ENCODE peak calls at places on chromosomes 2 and 18, in four cellular contexts. S is osteocyte; F is stimulated activated CD4-positive, alpha-beta T cell treated with anti-CD3 and anti-CD28 coated beads, Interleukin-15, amount 100 ng/mL, for 1 hour; G is activated CD4-positive, alpha-beta T cell treated with anti-CD3 and anti-CD28 coated beads, Interleukin-2, amount 10 ng/mL, durations not matched to agents 7 days and 5 days. J is an unnamed sample.
A peak's percentile ranks its signal among the peaks of the same experiment; 100 is the strongest.

GRCh38 chr18:56245856-56246575 is 392.4 kb downstream of the TXNL1 start:
- DNase-seq in S (no peak), F (no peak), G (no peak), J (no peak)

GRCh38 chr2:46434851-46435273 is 44.5 kb upstream of the TMEM247 start:
- DNase-seq in S (no peak), F (no peak), G (no peak), J (no peak)

GRCh38 chr2:143171817-143172216 is 42.6 kb downstream of the ARHGAP15 start:
- DNase-seq in S (no peak), F (no peak), G (no peak), J (no peak)

GRCh38 chr2:16094851-16095250 is 154.5 kb downstream of the MYCN start:
- DNase-seq in S (no peak), F (no peak), G (no peak), J (no peak)

GRCh38 chr2:133486706-133487305 is 81.5 kb downstream of the NCKAP5 start:
- DNase-seq in S (no peak), F (no peak), G (no peak), J (no peak)

GRCh38 chr2:156189143-156189542 is 143.4 kb downstream of the NR4A2 start:
- DNase-seq in S (no peak), F (no peak), G (no peak), J (no peak)

GRCh38 chr2:127052068-127052770 is 54.7 kb downstream of the BIN1 start:
- DNase-seq in S (no peak), F (no peak), G (no peak), J (no peak)

GRCh38 chr2:231900486-231900942 is 25.7 kb downstream of the NPPC start:
- DNase-seq in S (peak; percentile 92), F (peak; percentile 34), G (peak; percentile 57), J (peak; percentile 88)

GRCh38 chr18:335741-336140 is 67.9 kb upstream of the THOC1 start:
- DNase-seq in S (no peak), F (no peak), G (no peak), J (no peak)

GRCh38 chr2:64681479-64681967 is 27.8 kb upstream of the SERTAD2 start:
- DNase-seq in S (no peak), F (no peak), G (no peak), J (no peak)

GRCh38 chr2:168470880-168471475 is 14.9 kb downstream of the CERS6 start:
- DNase-seq in S (no peak), F (no peak), G (no peak), J (no peak)

GRCh38 chr2:101679037-101679726 is 18.3 kb upstream of the MAP4K4 start:
- DNase-seq in S (no peak), F (no peak), G (no peak), J (no peak)

GRCh38 chr2:15415748-15416147 is 145.4 kb downstream of the NBAS start:
- DNase-seq in S (no peak), F (no peak), G (no peak), J (no peak)

GRCh38 chr2:215790548-215791421 is 222.6 kb downstream of the MREG start:
- DNase-seq in S (no peak), F (no peak), G (no peak), J (no peak)

GRCh38 chr2:27953077-27953476 is 62.5 kb downstream of the BABAM2 start:
- DNase-seq in S (no peak), F (no peak), G (no peak), J (no peak)

GRCh38 chr2:233082222-233082933 is 22.2 kb downstream of the INPP5D start:
- DNase-seq in S (no peak), F (no peak), G (peak; percentile 38), J (no peak)

GRCh38 chr2:36416370-36417165 is 61.0 kb downstream of the CRIM1 start:
- DNase-seq in S (no peak), F (no peak), G (no peak), J (peak; percentile 48)

GRCh38 chr2:116952254-116952653 is 862.2 kb upstream of the DDX18 start:
- DNase-seq in S (no peak), F (no peak), G (no peak), J (no peak)

GRCh38 chr18:78875998-78876650 is 103.5 kb upstream of the SALL3 start:
- DNase-seq in S (no peak), F (no peak), G (no peak), J (no peak)

GRCh38 chr2:182593394-182593707 is 122.7 kb upstream of the DNAJC10 start:
- DNase-seq in S (no peak), F (no peak), G (no peak), J (no peak)

GRCh38 chr18:48733854-48734253 is 195.0 kb downstream of the CTIF start:
- DNase-seq in S (no peak), F (no peak), G (no peak), J (peak; percentile 68)

GRCh38 chr2:147628971-147629421 is 215.8 kb upstream of the ACVR2A start:
- DNase-seq in S (no peak), F (no peak), G (no peak), J (no peak)

GRCh38 chr2:164934790-164935466 is 20.4 kb downstream of the SLC38A11 start:
- DNase-seq in S (no peak), F (no peak), G (no peak), J (no peak)

GRCh38 chr2:48677450-48677849 is 59.8 kb downstream of the GTF2A1L start:
- DNase-seq in S (no peak), F (no peak), G (no peak), J (no peak)

GRCh38 chr2:103959174-103960125 is 894.5 kb upstream of the POU3F3 start:
- DNase-seq in S (no peak), F (no peak), G (no peak), J (no peak)

GRCh38 chr2:203835867-203836800 is 31.4 kb upstream of the CTLA4 start:
- DNase-seq in S (no peak), F (no peak), G (no peak), J (no peak)

GRCh38 chr18:7447629-7448028 is 119.5 kb upstream of the PTPRM start:
- DNase-seq in S (no peak), F (no peak), G (no peak), J (no peak)

GRCh38 chr2:147810883-147811765 is 33.7 kb upstream of the ACVR2A start:
- DNase-seq in S (no peak), F (no peak), G (no peak), J (no peak)

GRCh38 chr18:23300211-23300887 is 152.7 kb upstream of the RIOK3 start:
- DNase-seq in S (no peak), F (no peak), G (no peak), J (no peak)

GRCh38 chr2:28664120-28664842 is 87.3 kb upstream of the PPP1CB start:
- DNase-seq in S (no peak), F (no peak), G (no peak), J (peak; percentile 54)

GRCh38 chr2:83949361-83949760 is 509.7 kb downstream of the SUCLG1 start:
- DNase-seq in S (no peak), F (no peak), G (no peak), J (no peak)

GRCh38 chr18:59910967-59911366 is 11.2 kb downstream of the PMAIP1 start:
- DNase-seq in S (no peak), F (no peak), G (no peak), J (no peak)

GRCh38 chr2:7209776-7210555 is 292.8 kb downstream of the RNF144A start:
- DNase-seq in S (no peak), F (no peak), G (no peak), J (no peak)

GRCh38 chr2:160736148-160736547 is 242.5 kb upstream of the RBMS1 start:
- DNase-seq in S (no peak), F (no peak), G (no peak), J (no peak)

GRCh38 chr2:119123359-119123758 is 35.2 kb downstream of the C1QL2 start:
- DNase-seq in S (no peak), F (no peak), G (no peak), J (no peak)

GRCh38 chr18:59699061-59699460 is 1.8 kb upstream of the CCBE1 start:
- DNase-seq in S (no peak), F (no peak), G (no peak), J (no peak)

GRCh38 chr2:85733121-85733960 is 20.4 kb upstream of the ATOH8 start:
- DNase-seq in S (no peak), F (no peak), G (no peak), J (peak; percentile 62)

GRCh38 chr2:23135481-23136100 is 249.4 kb upstream of the KLHL29 start:
- DNase-seq in S (no peak), F (no peak), G (no peak), J (peak; percentile 41)